ENCODE peak calls at places on chromosome 12, in ten cellular contexts. O is RWPE2; F is NCI-H2029 treated with DMSO at 0.1 percent for 48 hours; P is stimulated activated CD4-positive, alpha-beta T cell treated with anti-CD3 and anti-CD28 coated beads, TNF-alpha, amount 100 ng/mL, for 1 hour; L is NCI-H1092 treated with DMSO at 0.1 percent for 48 hours; B is activated gamma-delta T cell; H is activated T-cell treated with anti-CD3 and anti-CD28 coated beads for 24 hours; T is C1 segment of cervical spinal cord; M is iPS DF 6.9; V is activated CD4-positive, alpha-beta T cell treated with anti-CD3 and anti-CD28 coated beads, Interleukin-2, amount 50 U/mL, for 48 hours. U is an unnamed sample.
A peak's percentile ranks its signal among the peaks of the same experiment; 100 is the strongest.

GRCh38 chr12:42266579-42267230 is 28.7 kb upstream of the YAF2 start:
- DNase-seq in T (no peak), F (no peak), V (no peak), B (no peak), L (no peak), M (no peak), H (no peak), P (no peak), O (no peak), U (no peak)

GRCh38 chr12:3752096-3752709 is 706 bp downstream of the CRACR2A start:
- DNase-seq in M (no peak), V (peak; percentile 67), B (peak; percentile 45), F (no peak), P (no peak), L (no peak), H (peak; percentile 57), O (no peak), T (no peak), U (peak; percentile 79)

GRCh38 chr12:99810718-99811593 is 163.4 kb downstream of the GARIN6 start:
- DNase-seq in L (peak; percentile 83), O (no peak), V (no peak), H (no peak), F (peak; percentile 90), T (no peak), P (no peak), B (no peak), M (no peak), U (no peak)

GRCh38 chr12:55074771-55075170 is 51.4 kb upstream of the OR9K2 start:
- DNase-seq in M (no peak), P (no peak), F (no peak), H (no peak), O (no peak), B (no peak), T (no peak), V (no peak), L (peak; percentile 25), U (no peak)

GRCh38 chr12:56114084-56114483 is 2.3 kb upstream of the RPL41 start:
- DNase-seq in T (no peak), P (no peak), H (no peak), B (no peak), L (no peak), O (no peak), F (no peak), M (no peak), V (no peak), U (no peak)

GRCh38 chr12:88516811-88517210 is 63.5 kb downstream of the KITLG start:
- DNase-seq in H (no peak), L (no peak), F (no peak), M (no peak), V (no peak), T (no peak), O (no peak), B (no peak), P (no peak), U (no peak)

GRCh38 chr12:45613855-45614254 is 115.7 kb upstream of the ARID2 start:
- DNase-seq in O (no peak), H (no peak), V (no peak), T (no peak), P (no peak), M (no peak), B (no peak), F (no peak), L (no peak), U (no peak)

GRCh38 chr12:123634142-123634561 is 523 bp downstream of the GTF2H3 start:
- DNase-seq in M (no peak), O (no peak), H (no peak), F (no peak), L (no peak), T (no peak), P (no peak), B (no peak), V (no peak), U (no peak)

GRCh38 chr12:91810531-91810930 is 335.1 kb downstream of the BTG1 start:
- DNase-seq in M (no peak), B (no peak), F (no peak), L (no peak), V (no peak), P (no peak), H (no peak), O (no peak), T (no peak), U (no peak)

GRCh38 chr12:105562727-105563072 is 232.2 kb downstream of the C12orf75 start:
- DNase-seq in M (no peak), F (peak; percentile 73), L (peak; percentile 85), O (no peak), P (no peak), V (no peak), T (no peak), H (no peak), B (no peak), U (no peak)

GRCh38 chr12:102023343-102023930 is 38.4 kb downstream of the WASHC3 start:
- DNase-seq in F (no peak), V (no peak), M (no peak), P (no peak), H (no peak), L (no peak), O (no peak), T (no peak), B (no peak), U (no peak)

GRCh38 chr12:122265433-122265832 is 861 bp downstream of the VPS33A start:
- DNase-seq in F (no peak), O (no peak), H (no peak), B (no peak), L (no peak), V (no peak), P (no peak), M (no peak), T (no peak), U (no peak)

GRCh38 chr12:86613306-86613705 is 357.1 kb upstream of the MGAT4C start:
- DNase-seq in O (no peak), V (no peak), F (no peak), H (no peak), L (no peak), M (no peak), P (no peak), T (no peak), B (no peak), U (no peak)

GRCh38 chr12:29717540-29718100 is 66.1 kb downstream of the TMTC1 start:
- DNase-seq in B (no peak), V (no peak), O (no peak), H (no peak), P (no peak), F (no peak), M (no peak), T (no peak), L (no peak), U (no peak)

GRCh38 chr12:120078868-120079267 is 37.7 kb downstream of the RAB35 start:
- DNase-seq in T (no peak), H (no peak), M (no peak), F (no peak), O (no peak), L (no peak), V (no peak), P (no peak), B (no peak), U (no peak)

GRCh38 chr12:12214635-12215131 is 52.2 kb downstream of the LRP6 start:
- DNase-seq in V (no peak), O (no peak), M (no peak), P (no peak), B (no peak), H (no peak), F (no peak), T (no peak), L (no peak), U (no peak)

GRCh38 chr12:18430425-18431048 is 169.2 kb downstream of the PIK3C2G start:
- DNase-seq in H (no peak), O (no peak), T (no peak), V (no peak), M (no peak), L (peak; percentile 58), P (no peak), B (no peak), F (peak; percentile 3), U (no peak)

GRCh38 chr12:93838180-93838579 is 161.0 kb downstream of the CRADD start:
- DNase-seq in F (no peak), H (no peak), L (no peak), O (no peak), B (no peak), T (no peak), M (no peak), P (no peak), V (no peak), U (peak; percentile 71)

GRCh38 chr12:132315507-132315906 is 13.9 kb downstream of the GALNT9 start:
- DNase-seq in B (no peak), V (no peak), O (peak; percentile 33), L (no peak), P (no peak), T (no peak), H (no peak), F (no peak), M (no peak), U (no peak)

GRCh38 chr12:98656289-98657101 is 11.4 kb downstream of the APAF1 start:
- DNase-seq in P (no peak), V (no peak), B (no peak), O (no peak), L (no peak), H (no peak), M (no peak), F (no peak), T (no peak), U (no peak)

GRCh38 chr12:82817368-82817767 is 130.7 kb downstream of the TMTC2 start:
- DNase-seq in O (no peak), V (no peak), P (no peak), H (no peak), B (no peak), L (no peak), F (no peak), T (no peak), M (no peak), U (no peak)

GRCh38 chr12:11704094-11704493 is 54.6 kb downstream of the ETV6 start:
- DNase-seq in F (no peak), P (no peak), L (no peak), B (no peak), V (no peak), T (no peak), H (no peak), M (no peak), O (no peak), U (no peak)

GRCh38 chr12:25115677-25116076 is 79.3 kb downstream of the DNAI7 start:
- DNase-seq in B (no peak), F (no peak), O (no peak), T (no peak), V (no peak), P (no peak), H (no peak), L (no peak), M (no peak), U (no peak)

GRCh38 chr12:131724534-131724933 is 13.6 kb downstream of the SFSWAP start:
- DNase-seq in V (no peak), P (no peak), T (no peak), O (no peak), L (no peak), F (no peak), M (no peak), H (no peak), B (no peak), U (no peak)

GRCh38 chr12:96720363-96720705 is 186.7 kb upstream of the NEDD1 start:
- DNase-seq in O (no peak), M (no peak), P (no peak), F (peak; percentile 83), T (no peak), H (no peak), V (peak; percentile 18), B (no peak), L (peak; percentile 32), U (no peak)

GRCh38 chr12:65533177-65533883 is 254.8 kb downstream of the MSRB3 start:
- DNase-seq in M (no peak), V (no peak), F (no peak), P (no peak), T (no peak), L (no peak), B (no peak), H (no peak), O (no peak), U (no peak)

GRCh38 chr12:27277846-27278260 is 33.8 kb downstream of the STK38L start:
- DNase-seq in V (no peak), T (no peak), M (no peak), P (no peak), O (no peak), H (no peak), B (no peak), F (no peak), L (no peak), U (no peak)

GRCh38 chr12:31950088-31950487 is 9.1 kb upstream of the RESF1 start:
- DNase-seq in M (no peak), L (no peak), H (no peak), T (no peak), V (no peak), B (no peak), O (no peak), F (no peak), P (no peak), U (no peak)

U was measured in vagina.